ENCODE peak calls at places on chromosomes 6 and 20, in six cellular contexts. U is COR-L47; O is NCI-H1092; Z is dermis microvascular lymphatic vessel endothelial cell; V is activated CD4-positive, CD25-positive, alpha-beta regulatory T cell; P is NB4. H is an unnamed sample.

GRCh38 chr6:14540276-14540675 is 422.7 kb downstream of the CD83 start:
- DNase-seq in U (no peak), O (no peak), Z (no peak), V (no peak), P (no peak), H (no peak)

GRCh38 chr6:85419046-85419759 is 30.7 kb upstream of the NT5E start:
- DNase-seq in U (no peak), O (no peak), Z (no peak), V (no peak), P (no peak), H (peak)

GRCh38 chr6:26571592-26572296 is 25.0 kb upstream of the ABT1 start:
- DNase-seq in U (peak), O (peak), Z (peak), V (peak), P (peak), H (peak)

GRCh38 chr6:63245908-63246307 is 34.6 kb downstream of the FKBP1C start:
- DNase-seq in U (no peak), O (no peak), Z (no peak), V (no peak), P (peak), H (no peak)

GRCh38 chr6:25927721-25928359 is 2.7 kb downstream of the SLC17A2 start:
- DNase-seq in U (no peak), O (no peak), Z (no peak), V (no peak), P (no peak), H (peak)

GRCh38 chr6:14354919-14355572 is 237.5 kb downstream of the CD83 start:
- DNase-seq in U (no peak), O (no peak), Z (no peak), V (no peak), P (peak), H (peak)

GRCh38 chr6:52499026-52499425 is 77.8 kb downstream of the TRAM2 start:
- DNase-seq in U (no peak), O (no peak), Z (no peak), V (no peak), P (no peak), H (no peak)

GRCh38 chr6:137271245-137272183 is 52.3 kb upstream of the IFNGR1 start:
- DNase-seq in U (no peak), O (no peak), Z (peak), V (no peak), P (peak), H (peak)

GRCh38 chr6:150684161-150684560 is 84.5 kb downstream of the PLEKHG1 start:
- DNase-seq in U (no peak), O (no peak), Z (no peak), V (no peak), P (no peak), H (no peak)

GRCh38 chr6:150322452-150322851 is 46.4 kb upstream of the IYD start:
- DNase-seq in U (no peak), O (no peak), Z (no peak), V (no peak), P (no peak), H (no peak)

GRCh38 chr6:7106215-7106751 is 1.5 kb upstream of the RREB1 start:
- DNase-seq in U (no peak), O (no peak), Z (no peak), V (no peak), P (peak), H (no peak)

GRCh38 chr6:32641122-32641521 is 3.9 kb downstream of the HLA-DQA1 start:
- DNase-seq in U (no peak), O (no peak), Z (no peak), V (no peak), P (no peak), H (no peak)

GRCh38 chr6:52877168-52877567 is 32.3 kb downstream of the GSTA3 start:
- DNase-seq in U (no peak), O (no peak), Z (no peak), V (no peak), P (peak), H (peak)

GRCh38 chr6:16316741-16317251 is 78.4 kb downstream of the GMPR start:
- DNase-seq in U (peak), O (no peak), Z (peak), V (no peak), P (peak), H (peak)

GRCh38 chr20:38919683-38920082 is 6.5 kb upstream of the FAM83D start:
- DNase-seq in U (no peak), O (no peak), Z (no peak), V (no peak), P (no peak), H (no peak)

GRCh38 chr6:138485005-138485545 is 14.2 kb downstream of the NHSL1 start:
- DNase-seq in U (peak), O (peak), Z (no peak), V (no peak), P (no peak), H (no peak)

GRCh38 chr6:43268348-43268685 is 25.0 kb downstream of the TTBK1 start:
- DNase-seq in U (no peak), O (peak), Z (no peak), V (no peak), P (no peak), H (no peak)

GRCh38 chr6:125528614-125529013 is 220.8 kb upstream of the HEY2 start:
- DNase-seq in U (no peak), O (no peak), Z (no peak), V (no peak), P (no peak), H (no peak)

GRCh38 chr20:63066506-63067265 is 59.9 kb upstream of the BHLHE23 start:
- DNase-seq in U (no peak), O (no peak), Z (no peak), V (no peak), P (no peak), H (no peak)

GRCh38 chr6:25050356-25050755 is 114.6 kb upstream of the RIPOR2 start:
- DNase-seq in U (no peak), O (no peak), Z (no peak), V (no peak), P (peak), H (peak)

H was measured in MV-4-11.